ENCODE peak calls at places on chromosomes 12 and 14, in five cellular contexts. E is fibroblast of mammary gland, W is lower leg skin, Y is NB4, I is AG04450. T is an unnamed sample.

GRCh38 chr12:132610051-132610759 is at the start of gene LRCOL1:
- DNase-seq in E (peak; percentile 92), W (no peak), I (peak; percentile 71), Y (no peak), T (no peak)

GRCh38 chr12:103197725-103198388 is 240.4 kb downstream of the ASCL1 start:
- DNase-seq in Y (no peak), I (no peak), E (no peak), W (no peak), T (no peak)

GRCh38 chr12:69929531-69929930 is 104.5 kb downstream of the MYRFL start:
- DNase-seq in Y (no peak), I (no peak), E (peak; percentile 24), W (no peak), T (no peak)

GRCh38 chr14:100124551-100125088 is 34.8 kb downstream of the DEGS2 start:
- DNase-seq in I (no peak), W (no peak), E (no peak), Y (no peak), T (no peak)

GRCh38 chr14:67411820-67412421 is at the start of gene PLEK2:
- DNase-seq in Y (no peak), W (peak; percentile 91), I (no peak), E (peak; percentile 33), T (no peak)

GRCh38 chr14:80202888-80203562 is 8.3 kb downstream of the DIO2 start:
- DNase-seq in Y (peak; percentile 55), E (peak; percentile 18), I (no peak), W (no peak), T (no peak)

GRCh38 chr14:23140389-23140788 is 21.3 kb upstream of the CEBPE start:
- DNase-seq in Y (no peak), I (no peak), W (no peak), E (no peak), T (no peak)

GRCh38 chr12:68236421-68237059 is 10.9 kb upstream of the IL26 start:
- DNase-seq in Y (peak; percentile 64), I (no peak), E (peak; percentile 45), W (no peak), T (no peak)

GRCh38 chr12:63353559-63353958 is 202.6 kb upstream of the AVPR1A start:
- DNase-seq in W (no peak), Y (no peak), E (peak; percentile 24), I (no peak), T (no peak)

GRCh38 chr12:41433460-41433859 is 245.3 kb downstream of the PDZRN4 start:
- DNase-seq in W (no peak), Y (no peak), I (no peak), E (no peak), T (no peak)

GRCh38 chr14:31568671-31569070 is 7.5 kb downstream of the NUBPL start:
- DNase-seq in E (peak; percentile 70), W (no peak), I (no peak), Y (peak; percentile 46), T (no peak)

GRCh38 chr12:48717252-48717695 is 767 bp upstream of the CCNT1 start:
- DNase-seq in W (no peak), I (no peak), E (peak; percentile 20), Y (peak; percentile 40), T (no peak)

GRCh38 chr14:101025131-101025530 is 121.6 kb upstream of the RTL1 start:
- DNase-seq in W (peak; percentile 65), I (no peak), Y (no peak), E (no peak), T (no peak)

GRCh38 chr14:75141967-75142366 is 15.1 kb upstream of the NEK9 start:
- DNase-seq in E (peak; percentile 53), W (no peak), Y (peak; percentile 69), I (no peak), T (no peak)
- TF ChIP-seq CTCF in E (peak; percentile 49), W (no peak), Y (peak; percentile 47), I (peak; percentile 62), T (no peak)

DNA sequence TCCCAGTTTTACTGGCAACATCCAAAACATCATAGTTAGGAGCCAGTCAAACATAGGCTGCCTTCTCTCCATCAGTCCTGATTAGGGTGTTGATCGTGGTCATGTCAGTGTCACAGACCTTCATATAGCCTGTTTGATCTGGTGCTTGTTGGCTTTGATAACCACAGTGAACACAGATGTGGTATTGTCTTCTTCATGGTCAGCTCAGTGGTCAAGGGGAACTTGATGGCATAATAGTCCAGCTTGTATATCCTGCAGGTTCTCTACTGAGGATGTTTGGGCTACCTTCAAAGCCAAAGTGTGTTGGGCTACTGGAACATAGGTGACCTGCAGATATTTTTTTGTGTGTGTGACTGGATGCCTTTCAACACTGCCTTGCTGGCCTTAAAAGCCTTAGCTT is 21.7 kb downstream of the PRORP start:
- DNase-seq in I (no peak), E (no peak), Y (no peak), W (no peak), T (no peak)
- TF ChIP-seq CTCF in I (no peak), E (no peak), Y (no peak), W (no peak), T (no peak)

DNA sequence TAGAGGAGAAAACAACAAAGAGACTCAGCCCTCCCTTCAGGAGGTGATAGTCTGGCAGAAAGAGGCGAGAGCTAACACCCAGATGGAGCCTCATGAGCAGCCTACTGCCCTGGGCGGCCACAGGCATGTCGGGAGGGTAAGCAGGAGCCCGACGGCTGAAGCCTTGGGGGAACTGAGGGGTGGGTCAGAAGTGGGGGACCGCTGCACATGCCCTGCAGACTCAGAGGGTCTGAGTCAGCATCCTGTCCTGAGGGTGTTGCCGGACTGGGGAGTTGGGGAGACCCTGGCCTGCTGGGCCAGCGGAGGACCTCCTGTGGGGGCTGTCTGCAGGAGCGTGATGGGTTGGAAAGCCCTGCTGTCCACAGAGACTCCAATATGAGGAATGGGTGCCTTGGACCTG is 15.9 kb upstream of the INF2 start:
- DNase-seq in E (no peak), Y (no peak), W (no peak), I (no peak), T (no peak)
- TF ChIP-seq CTCF in E (no peak), Y (no peak), W (no peak), I (no peak), T (no peak)

GRCh38 chr14:89314274-89314673 is 102.8 kb downstream of the FOXN3 start:
- DNase-seq in Y (no peak), I (no peak), E (no peak), W (no peak), T (no peak)
- TF ChIP-seq CTCF in Y (no peak), I (no peak), E (no peak), W (no peak), T (no peak)

DNA sequence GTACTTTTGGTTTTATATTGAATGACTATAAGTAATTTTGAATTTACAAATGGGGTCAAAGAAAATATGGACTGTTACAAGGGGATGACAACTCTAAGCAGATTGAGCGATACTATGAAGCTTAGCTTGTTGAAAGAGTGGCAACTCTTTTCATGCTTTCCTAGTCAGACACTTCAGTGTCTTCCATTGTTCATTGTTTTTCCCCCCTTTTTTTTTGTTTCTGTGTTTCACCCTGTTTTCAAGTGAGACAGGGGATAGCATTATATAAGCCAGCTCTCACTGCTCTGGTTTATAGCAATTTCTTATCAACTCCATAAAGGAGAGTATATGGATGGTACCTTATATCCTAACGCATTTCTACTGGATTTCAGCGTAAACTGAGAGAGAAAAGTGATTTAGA is 24.6 kb downstream of the PEBP1 start:
- DNase-seq in E (no peak), Y (no peak), W (no peak), I (no peak), T (no peak)
- TF ChIP-seq CTCF in E (no peak), Y (no peak), W (no peak), I (no peak), T (no peak)

DNA sequence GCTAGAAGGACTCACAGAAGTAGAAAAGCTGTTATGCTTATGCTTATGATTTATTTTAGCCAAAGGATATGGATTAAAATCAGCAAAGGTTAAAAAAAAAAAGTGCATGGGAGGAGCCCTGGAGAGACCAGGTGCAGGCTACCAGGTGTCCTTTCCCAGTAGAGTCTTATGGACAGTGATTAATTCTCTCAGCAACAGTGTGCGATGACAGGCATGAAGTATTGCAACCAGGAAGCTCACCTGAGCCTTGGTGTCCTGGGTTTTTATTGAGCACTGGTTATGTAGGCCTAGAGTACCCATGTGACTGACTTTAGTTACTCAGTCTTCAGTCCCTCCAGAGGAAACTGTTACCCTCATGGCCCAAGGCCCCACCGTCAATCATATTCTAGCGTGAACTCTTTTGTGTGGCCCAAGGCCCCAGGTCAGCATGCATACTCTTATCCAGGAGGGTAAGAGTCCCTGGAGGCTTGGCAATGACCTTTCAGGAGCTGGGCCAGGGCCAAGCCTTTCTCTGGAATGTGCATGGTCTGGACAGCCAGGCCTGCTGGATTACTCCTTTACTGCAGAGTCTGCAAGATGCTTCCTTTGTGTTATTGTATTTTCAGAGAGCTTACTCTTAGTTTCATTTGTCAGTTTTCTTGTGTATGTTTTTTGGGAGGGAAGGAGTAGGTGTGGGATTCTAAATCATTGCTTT is 69.6 kb upstream of the RD3L start:
- DNase-seq in I (no peak), Y (no peak), W (no peak), E (no peak), T (no peak)
- TF ChIP-seq CTCF in I (no peak), Y (no peak), W (no peak), E (no peak), T (no peak)

DNA sequence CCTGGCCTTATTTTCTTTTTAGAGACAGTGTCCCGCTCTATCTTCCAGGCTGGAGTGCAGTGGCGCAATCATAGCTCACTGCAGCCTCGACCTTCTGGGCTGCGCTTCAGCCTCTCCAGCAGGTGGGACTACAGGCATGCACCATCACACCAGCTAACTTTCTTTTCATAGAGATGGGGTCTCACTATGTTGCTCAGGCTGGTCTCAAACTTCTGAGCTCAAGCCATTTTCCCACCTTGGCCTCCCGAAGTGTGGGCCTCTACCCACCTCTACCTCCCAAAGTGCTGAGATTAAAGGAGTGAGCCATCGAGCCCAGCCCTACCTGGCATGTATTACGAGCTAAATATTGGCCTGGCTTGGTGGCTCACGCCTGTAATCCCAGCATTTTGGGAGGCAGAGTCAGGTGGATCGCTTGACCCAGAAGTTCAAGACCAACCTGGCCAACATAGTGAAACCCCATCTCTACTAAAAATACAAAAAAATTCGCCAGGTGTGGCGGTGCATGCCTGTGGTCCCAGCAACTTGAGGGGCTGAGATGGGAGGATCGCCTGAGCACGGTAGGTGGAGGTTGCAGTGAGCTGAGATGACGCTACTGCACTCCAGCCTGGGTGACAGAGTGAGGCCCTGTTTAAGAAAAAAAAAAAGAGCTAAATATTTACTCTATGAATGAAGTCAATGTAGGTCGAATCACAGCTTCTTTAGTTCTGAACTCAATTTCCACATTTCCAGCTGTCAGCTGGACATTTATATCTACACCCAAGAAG is 7.6 kb upstream of the RILPL1 start:
- DNase-seq in W (no peak), I (no peak), E (no peak), Y (no peak), T (no peak)
- TF ChIP-seq CTCF in W (no peak), I (no peak), E (no peak), Y (no peak), T (no peak)

DNA sequence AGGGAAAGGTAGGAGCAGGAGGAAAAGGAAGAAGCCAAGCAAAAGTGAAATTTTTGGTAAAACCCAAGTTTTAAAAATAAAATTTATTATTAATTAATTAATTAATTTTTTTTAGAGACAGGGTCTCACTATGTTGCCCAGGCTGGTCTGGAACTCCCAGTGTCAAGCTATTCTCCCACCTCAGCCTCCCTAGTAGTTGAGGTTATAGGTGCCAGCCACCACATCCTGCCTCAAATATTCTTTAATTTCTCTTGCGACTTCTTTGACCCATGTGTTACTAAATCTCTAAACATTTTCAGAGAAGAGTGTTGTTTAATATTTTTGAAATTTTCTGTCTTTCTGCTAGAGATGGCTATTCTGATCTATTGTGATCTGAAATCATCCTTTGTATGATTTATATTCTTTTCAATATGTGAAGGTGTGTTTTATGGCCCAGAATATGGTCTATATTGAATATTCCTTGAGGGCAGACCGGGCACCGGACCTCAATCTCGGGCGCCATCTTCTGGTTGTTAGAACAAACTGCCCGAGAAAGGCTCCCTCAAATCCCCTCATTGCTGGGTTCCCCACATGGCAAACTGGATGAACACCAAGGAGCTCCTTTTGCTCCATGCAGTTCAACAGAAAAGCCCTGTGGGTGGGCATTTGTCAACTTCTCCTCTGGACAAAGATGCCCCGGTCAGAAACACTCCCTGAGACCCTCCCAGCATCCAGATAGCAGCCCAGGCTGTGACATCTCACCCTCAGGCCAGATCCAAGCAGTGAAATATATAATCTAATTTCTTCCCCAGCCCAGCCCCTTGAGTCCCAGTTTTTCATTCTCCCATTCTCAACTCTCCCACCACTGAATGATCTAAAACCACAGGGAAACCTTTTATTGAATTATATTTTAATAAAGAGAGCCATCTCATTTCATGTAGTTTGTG is 110.5 kb downstream of the ASCL4 start:
- DNase-seq in I (peak; percentile 10), Y (peak; percentile 73), W (no peak), E (peak; percentile 54), T (peak; percentile 54)
- TF ChIP-seq CTCF in I (peak; percentile 81), Y (peak; percentile 87), W (no peak), E (peak; percentile 78), T (peak; percentile 70)

T was measured in mesothelial cell of epicardium.